ENCODE peak calls at places on chromosome 4, in six cellular contexts. Q is RWPE2, W is osteocyte, M is WTC11, O is GM20000, G is mammary epithelial cell. A is an unnamed sample.

GRCh38 chr4:76476606-76477005 is 41.6 kb downstream of the SHROOM3 start:
- DNase-seq in Q (no peak), W (no peak), M (no peak), O (no peak), G (no peak), A (no peak)

GRCh38 chr4:19982556-19982955 is 269.1 kb upstream of the SLIT2 start:
- DNase-seq in Q (no peak), W (no peak), M (no peak), O (no peak), G (no peak), A (no peak)

GRCh38 chr4:183030823-183031222 is 68.2 kb upstream of the WWC2 start:
- DNase-seq in Q (no peak), W (no peak), M (no peak), O (no peak), G (no peak), A (no peak)

GRCh38 chr4:141328550-141329173 is 108.0 kb downstream of the ZNF330 start:
- DNase-seq in Q (no peak), W (no peak), M (no peak), O (no peak), G (no peak), A (no peak)

GRCh38 chr4:89664521-89664920 is 172.4 kb downstream of the SNCA start:
- DNase-seq in Q (no peak), W (no peak), M (no peak), O (no peak), G (peak), A (no peak)

GRCh38 chr4:116302990-116303735 is 782.2 kb downstream of the TRAM1L1 start:
- DNase-seq in Q (no peak), W (no peak), M (no peak), O (no peak), G (no peak), A (no peak)

GRCh38 chr4:187276786-187277408 is 553.2 kb upstream of the FAT1 start:
- DNase-seq in Q (no peak), W (no peak), M (no peak), O (no peak), G (no peak), A (no peak)

GRCh38 chr4:74418063-74418670 is 26.8 kb upstream of the AREG start:
- DNase-seq in Q (peak), W (no peak), M (no peak), O (no peak), G (peak), A (no peak)

GRCh38 chr4:144647095-144647959 is 1.4 kb downstream of the HHIP start:
- DNase-seq in Q (no peak), W (no peak), M (peak), O (peak), G (no peak), A (peak)

GRCh38 chr4:16838226-16838875 is 60.1 kb downstream of the LDB2 start:
- DNase-seq in Q (no peak), W (no peak), M (no peak), O (no peak), G (no peak), A (no peak)

GRCh38 chr4:173301518-173302201 is 32.5 kb downstream of the HMGB2 start:
- DNase-seq in Q (no peak), W (no peak), M (no peak), O (peak), G (no peak), A (no peak)

GRCh38 chr4:6916587-6917444 is 7.2 kb downstream of the TBC1D14 start:
- DNase-seq in Q (no peak), W (no peak), M (peak), O (no peak), G (peak), A (no peak)

GRCh38 chr4:1294891-1295290 is 5.2 kb downstream of the MAEA start:
- DNase-seq in Q (no peak), W (peak), M (no peak), O (peak), G (no peak), A (no peak)

GRCh38 chr4:1293981-1294380 is 4.3 kb downstream of the MAEA start:
- DNase-seq in Q (no peak), W (peak), M (no peak), O (peak), G (no peak), A (no peak)

GRCh38 chr4:1294424-1294823 is 4.7 kb downstream of the MAEA start:
- DNase-seq in Q (no peak), W (peak), M (no peak), O (peak), G (no peak), A (no peak)

GRCh38 chr4:1291996-1292702 is 2.5 kb downstream of the MAEA start:
- DNase-seq in Q (no peak), W (no peak), M (no peak), O (no peak), G (no peak), A (no peak)

GRCh38 chr4:1293531-1293941 is 3.8 kb downstream of the MAEA start:
- DNase-seq in Q (no peak), W (peak), M (no peak), O (peak), G (no peak), A (no peak)
- TF ChIP-seq CTCF in Q (no peak), W (no peak), M (no peak), O (no peak), G (no peak), A (no peak)

DNA sequence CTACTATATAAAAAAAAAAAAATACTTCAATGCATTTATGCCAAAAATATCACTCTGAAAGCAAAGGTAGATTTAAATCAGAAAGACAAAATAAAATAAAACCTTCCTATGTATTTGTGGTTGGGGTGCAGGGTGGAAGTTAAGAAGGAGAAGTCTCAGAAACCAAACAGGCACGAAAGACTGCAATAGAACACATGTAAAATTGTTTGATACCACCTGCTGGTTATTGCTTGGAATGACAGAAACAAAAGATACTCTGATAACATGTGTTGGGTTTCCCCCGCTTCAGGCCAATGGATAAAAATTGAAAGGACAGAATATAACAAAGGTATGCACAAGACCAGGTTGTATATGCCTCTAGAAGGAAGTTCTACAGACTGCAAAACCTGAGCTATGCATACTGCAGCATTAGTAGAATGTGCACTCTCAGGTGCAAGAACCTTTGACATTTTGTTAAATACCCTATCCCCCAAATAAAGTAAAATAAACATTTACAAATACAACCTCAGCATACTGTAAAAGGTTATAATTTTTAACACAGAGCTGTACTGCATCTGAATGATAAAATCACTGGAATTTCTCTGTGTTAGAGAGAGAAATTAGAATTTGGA is 118.8 kb downstream of the GABRA2 start:
- DNase-seq in Q (no peak), W (no peak), M (no peak), O (peak), G (peak), A (no peak)
- TF ChIP-seq CTCF in Q (peak), W (peak), M (no peak), O (no peak), G (peak), A (peak)

GRCh38 chr4:83489711-83490326 is 4.9 kb upstream of the ABRAXAS1 start:
- DNase-seq in Q (no peak), W (no peak), M (peak), O (no peak), G (no peak), A (no peak)
- TF ChIP-seq CTCF in Q (no peak), W (no peak), M (no peak), O (no peak), G (no peak), A (no peak)

GRCh38 chr4:72218953-72219352 is 187.2 kb downstream of the NPFFR2 start:
- DNase-seq in Q (no peak), W (no peak), M (no peak), O (no peak), G (no peak), A (no peak)
- TF ChIP-seq CTCF in Q (no peak), W (no peak), M (no peak), O (no peak), G (no peak), A (no peak)